ENCODE peak calls at places on chromosomes 7 and 10, in four cellular contexts. B is gastrocnemius medialis, Y is heart right ventricle, U is spleen. J is an unnamed sample.

GRCh38 chr10:29646238-29646902 is 11.6 kb upstream of the SVIL start:
- DNase-seq in B (peak; percentile 88), Y (no peak), U (no peak), J (peak; percentile 51)

GRCh38 chr7:4916115-4916514 is 32.6 kb upstream of the RADIL start:
- DNase-seq in B (no peak), Y (no peak), U (no peak), J (no peak)

GRCh38 chr7:111535142-111535541 is 27.1 kb downstream of the IMMP2L start:
- DNase-seq in B (no peak), Y (no peak), U (no peak), J (no peak)

GRCh38 chr7:123070702-123071286 is 75.3 kb upstream of the TAS2R16 start:
- DNase-seq in B (no peak), Y (no peak), U (no peak), J (no peak)

GRCh38 chr10:113320213-113320612 is 232.6 kb upstream of the HABP2 start:
- DNase-seq in B (no peak), Y (no peak), U (no peak), J (no peak)

GRCh38 chr10:1685671-1686450 is 51.5 kb downstream of the ADARB2 start:
- DNase-seq in B (no peak), Y (no peak), U (no peak), J (no peak)

GRCh38 chr10:131002031-131002861 is 309.3 kb downstream of the TCERG1L start:
- DNase-seq in B (peak; percentile 42), Y (no peak), U (peak; percentile 27), J (no peak)

GRCh38 chr10:23478570-23478969 is 39.7 kb downstream of the OTUD1 start:
- DNase-seq in B (no peak), Y (no peak), U (no peak), J (no peak)

GRCh38 chr10:97849491-97850402 is at the start of gene GOLGA7B:
- DNase-seq in B (no peak), Y (no peak), U (peak; percentile 91), J (no peak)

GRCh38 chr10:92111336-92111939 is 179.4 kb downstream of the CPEB3 start:
- DNase-seq in B (no peak), Y (no peak), U (no peak), J (no peak)

GRCh38 chr7:72408966-72409637 is 3.0 kb downstream of the CALN1 start:
- DNase-seq in B (no peak), Y (no peak), U (no peak), J (no peak)

GRCh38 chr7:114310344-114311118 is 104.1 kb upstream of the FOXP2 start:
- DNase-seq in B (no peak), Y (no peak), U (no peak), J (no peak)

GRCh38 chr10:131072651-131073468 is 238.7 kb downstream of the TCERG1L start:
- DNase-seq in B (no peak), Y (no peak), U (no peak), J (no peak)

GRCh38 chr10:128525936-128526335 is 399.7 kb upstream of the MKI67 start:
- DNase-seq in B (no peak), Y (no peak), U (no peak), J (no peak)

GRCh38 chr7:73839743-73840714 is 2.3 kb downstream of the METTL27 start:
- DNase-seq in B (no peak), Y (no peak), U (no peak), J (no peak)

GRCh38 chr10:74439213-74439612 is 288.2 kb downstream of the ADK start:
- DNase-seq in B (no peak), Y (no peak), U (no peak), J (no peak)

GRCh38 chr10:58140706-58141347 is 126.9 kb downstream of the IPMK start:
- DNase-seq in B (no peak), Y (no peak), U (no peak), J (no peak)

GRCh38 chr7:22582860-22583640 is 83.1 kb upstream of the STEAP1B start:
- DNase-seq in B (no peak), Y (no peak), U (no peak), J (no peak)

GRCh38 chr7:74479066-74479781 is 25.5 kb downstream of the GTF2IRD1 start:
- DNase-seq in B (peak; percentile 87), Y (no peak), U (no peak), J (peak; percentile 71)

GRCh38 chr7:48084727-48085432 is 4.2 kb upstream of the UPP1 start:
- DNase-seq in B (peak; percentile 69), Y (peak; percentile 63), U (peak; percentile 75), J (peak; percentile 68)

GRCh38 chr7:123681561-123681960 is 25.9 kb downstream of the LMOD2 start:
- DNase-seq in B (peak; percentile 64), Y (no peak), U (no peak), J (no peak)

GRCh38 chr7:64558323-64558705 is 4.6 kb downstream of the ZNF680 start:
- DNase-seq in B (no peak), Y (no peak), U (no peak), J (no peak)

GRCh38 chr10:129868470-129869035 is 95.5 kb downstream of the EBF3 start:
- DNase-seq in B (no peak), Y (no peak), U (no peak), J (peak; percentile 48)

DNA sequence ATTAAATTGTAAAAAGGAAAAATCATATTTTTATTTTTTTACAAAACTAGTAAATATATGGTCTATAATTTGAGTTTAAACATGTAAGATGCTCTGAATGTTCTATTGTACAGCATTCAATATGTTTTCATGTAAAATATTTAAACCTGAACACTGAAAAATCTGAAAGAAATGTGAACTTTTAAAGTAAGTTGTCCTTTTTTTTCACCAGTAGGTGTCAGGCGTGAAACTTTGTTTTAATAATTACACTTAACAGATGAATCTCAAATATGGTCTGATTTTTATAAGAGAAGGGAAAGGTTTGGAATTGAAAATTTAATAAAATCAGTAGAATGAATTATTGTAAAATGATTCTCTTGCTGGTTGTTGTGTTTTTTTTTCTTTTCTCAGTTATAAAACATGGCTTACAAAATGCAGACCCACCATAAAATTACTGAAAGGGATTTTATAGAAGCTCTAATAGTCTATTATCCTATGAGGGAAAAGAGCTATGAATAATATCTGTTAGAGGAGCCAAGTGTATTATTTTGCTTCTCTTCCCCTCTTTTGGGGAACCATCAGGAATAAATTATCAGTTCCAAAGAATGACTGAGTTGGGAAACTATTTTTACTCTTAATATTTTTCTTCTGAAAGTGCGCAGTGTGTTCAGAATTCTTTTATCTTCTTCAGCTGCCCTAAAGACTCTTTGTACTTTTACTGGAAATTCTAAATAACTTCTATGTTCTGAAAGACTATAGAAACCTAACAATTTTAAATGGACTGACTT is 217.7 kb upstream of the FZD1 start:
- DNase-seq in B (no peak), Y (no peak), U (no peak), J (no peak)
- TF ChIP-seq CTCF in B (no peak), Y (peak; percentile 33), U (no peak), J (peak; percentile 15)

GRCh38 chr7:93115796-93116195 is 2.0 kb downstream of the SAMD9 start:
- DNase-seq in B (no peak), Y (no peak), U (no peak), J (no peak)
- H3K4me3 ChIP-seq in B (no peak overlapping the region), Y (no peak overlapping the region), U (peak overlapping the region; percentile 48), J (no peak overlapping the region)

GRCh38 chr10:12427276-12427675 is 77.9 kb downstream of the CAMK1D start:
- DNase-seq in B (no peak), Y (no peak), U (peak; percentile 72), J (no peak)

GRCh38 chr10:12431453-12432101 is 82.2 kb downstream of the CAMK1D start:
- DNase-seq in B (peak; percentile 31), Y (no peak), U (peak; percentile 16), J (peak; percentile 74)

GRCh38 chr10:12430406-12430982 is 81.1 kb downstream of the CAMK1D start:
- DNase-seq in B (no peak), Y (no peak), U (peak; percentile 27), J (no peak)

GRCh38 chr10:12432402-12433189 is 83.2 kb downstream of the CAMK1D start:
- DNase-seq in B (no peak), Y (no peak), U (peak; percentile 47), J (no peak)

GRCh38 chr10:12428447-12429135 is 79.2 kb downstream of the CAMK1D start:
- DNase-seq in B (no peak), Y (no peak), U (no peak), J (no peak)
- TF ChIP-seq CTCF in B (no peak), Y (no peak), U (no peak), J (no peak)

GRCh38 chr10:124619802-124620490 is 124.2 kb downstream of the FAM53B start:
- DNase-seq in B (no peak), Y (no peak), U (no peak), J (no peak)
- H3K4me3 ChIP-seq in B (no peak overlapping the region), Y (no peak overlapping the region), U (no peak overlapping the region), J (no peak overlapping the region)

GRCh38 chr10:86693721-86694369 is 25.5 kb downstream of the LDB3 start:
- DNase-seq in B (no peak), Y (peak; percentile 57), U (no peak), J (no peak)
- TF ChIP-seq CTCF in B (peak; percentile 43), Y (peak; percentile 65), U (peak; percentile 67), J (peak; percentile 41)

GRCh38 chr7:158996214-158997109 is 140.1 kb downstream of the DYNC2I1 start:
- DNase-seq in B (no peak), Y (no peak), U (no peak), J (no peak)

GRCh38 chr7:158999496-158999895 is 143.1 kb downstream of the DYNC2I1 start:
- DNase-seq in B (no peak), Y (no peak), U (no peak), J (no peak)

GRCh38 chr7:158997110-158997453 is 140.7 kb downstream of the DYNC2I1 start:
- DNase-seq in B (no peak), Y (no peak), U (no peak), J (no peak)

GRCh38 chr7:158995514-158995913 is 139.2 kb downstream of the DYNC2I1 start:
- DNase-seq in B (no peak), Y (no peak), U (no peak), J (no peak)

DNA sequence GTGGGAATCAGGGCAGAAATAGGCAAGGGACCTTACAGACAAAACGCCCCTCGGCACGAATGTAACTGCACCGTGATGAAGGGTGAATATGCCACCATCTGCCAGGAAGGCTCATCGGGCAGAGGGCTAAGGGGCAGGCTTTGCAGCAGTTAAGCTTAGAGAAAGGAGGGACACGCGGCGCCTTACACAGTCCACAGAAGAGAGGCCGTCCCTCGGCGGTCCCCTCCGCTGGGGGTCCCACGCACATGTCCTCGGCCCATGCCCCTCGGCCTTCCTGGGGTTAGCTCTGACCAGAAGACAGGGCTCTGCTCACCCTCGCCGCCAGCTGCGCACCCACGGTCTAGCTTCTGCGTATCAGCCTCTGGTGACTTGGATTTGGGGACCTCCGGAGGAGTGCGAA is 141.1 kb downstream of the DYNC2I1 start:
- DNase-seq in B (no peak), Y (no peak), U (no peak), J (peak; percentile 50)
- H3K4me3 ChIP-seq in B (no peak overlapping the region), Y (peak overlapping the region; percentile 6), U (no peak overlapping the region), J (peak overlapping the region; percentile 18)

DNA sequence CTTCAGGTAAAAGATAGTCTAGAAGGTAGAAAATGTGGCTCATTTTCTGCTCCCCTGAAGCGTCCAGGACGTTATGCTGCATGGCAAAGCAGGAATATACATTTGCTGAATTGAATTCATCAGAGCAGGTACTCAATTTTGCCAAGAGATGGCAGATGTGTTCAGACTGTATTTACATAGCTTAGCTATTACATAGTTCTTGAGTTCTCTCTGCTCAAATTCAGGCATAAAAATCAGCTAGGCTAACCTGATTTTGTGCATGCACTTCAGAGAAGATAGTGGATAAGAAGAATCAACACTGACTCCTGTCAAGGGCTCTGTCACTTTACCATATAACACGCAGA is 209.2 kb upstream of the FAM3C start:
- DNase-seq in B (no peak), Y (no peak), U (no peak), J (no peak)
- TF ChIP-seq CTCF in B (no peak), Y (no peak), U (no peak), J (no peak)

J was measured in psoas muscle.